ENCODE peak calls at places on chromosomes 6 and 20, in five cellular contexts. C is A549, L is IMR-90, R is H1, S is K562. P is an unnamed sample.

GRCh38 chr6:147467463-147467862 is 41.0 kb upstream of the SAMD5 start:
- DNase-seq in C (no peak), L (no peak), R (no peak), S (no peak), P (no peak)

GRCh38 chr6:21664263-21665081 is 70.9 kb downstream of the SOX4 start:
- DNase-seq in C (peak), L (no peak), R (no peak), S (no peak), P (no peak)

GRCh38 chr20:47133809-47134456 is 222.6 kb downstream of the ZMYND8 start:
- DNase-seq in C (peak), L (peak), R (no peak), S (no peak), P (no peak)

GRCh38 chr6:14767176-14767575 is 478.7 kb upstream of the JARID2 start:
- DNase-seq in C (no peak), L (no peak), R (no peak), S (no peak), P (no peak)

GRCh38 chr6:136669299-136669699 is 119.1 kb upstream of the MAP7 start:
- DNase-seq in C (no peak), L (peak), R (no peak), S (no peak), P (peak)

GRCh38 chr20:47295921-47296426 is 60.5 kb downstream of the ZMYND8 start:
- DNase-seq in C (no peak), L (no peak), R (no peak), S (no peak), P (no peak)

GRCh38 chr20:34621383-34622367 is 55.2 kb downstream of the PIGU start:
- DNase-seq in C (peak), L (peak), R (no peak), S (no peak), P (peak)

GRCh38 chr20:48034754-48035153 is 249.5 kb upstream of the SULF2 start:
- DNase-seq in C (no peak), L (no peak), R (no peak), S (no peak), P (no peak)

GRCh38 chr6:121600389-121601233 is 165.2 kb downstream of the GJA1 start:
- DNase-seq in C (no peak), L (peak), R (no peak), S (no peak), P (no peak)

GRCh38 chr6:160132776-160133338 is 11.2 kb downstream of the SLC22A1 start:
- DNase-seq in C (no peak), L (peak), R (no peak), S (no peak), P (no peak)

GRCh38 chr20:57498425-57499400 is 26.2 kb downstream of the CTCFL start:
- DNase-seq in C (no peak), L (peak), R (no peak), S (no peak), P (no peak)

GRCh38 chr20:16926626-16927025 is 178.5 kb downstream of the OTOR start:
- DNase-seq in C (no peak), L (no peak), R (no peak), S (no peak), P (no peak)

GRCh38 chr6:74434165-74434564 is 738.2 kb downstream of the CD109 start:
- DNase-seq in C (no peak), L (no peak), R (no peak), S (no peak), P (no peak)

GRCh38 chr6:31559958-31560696 is 12.0 kb upstream of the LTA start:
- DNase-seq in C (no peak), L (peak), R (no peak), S (peak), P (no peak)

GRCh38 chr6:51314965-51315364 is 496.3 kb downstream of the TFAP2B start:
- DNase-seq in C (no peak), L (no peak), R (no peak), S (no peak), P (no peak)

GRCh38 chr20:49505518-49505917 is 23.1 kb upstream of the KCNB1 start:
- DNase-seq in C (no peak), L (peak), R (no peak), S (no peak), P (no peak)

GRCh38 chr6:147633191-147633590 is 124.7 kb downstream of the SAMD5 start:
- DNase-seq in C (no peak), L (no peak), R (no peak), S (no peak), P (no peak)

DNA sequence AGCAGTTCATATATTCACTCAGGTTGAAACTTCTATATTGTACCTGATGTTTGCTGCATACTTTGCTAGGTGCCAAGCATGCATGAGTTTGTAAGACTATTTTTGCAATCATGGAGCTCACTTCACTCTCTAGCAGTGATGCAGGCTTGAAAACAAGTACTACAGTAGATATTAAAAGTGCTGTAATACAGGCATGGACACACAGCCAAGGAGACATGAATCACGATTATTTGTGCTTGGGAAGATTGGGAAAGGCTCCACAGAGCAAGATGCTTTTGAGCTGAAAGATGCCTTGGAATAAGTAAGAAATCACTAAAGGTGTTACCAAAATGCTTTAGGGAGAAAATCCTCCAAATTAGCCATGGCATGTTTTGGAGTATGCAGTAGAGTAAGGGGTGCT is 427.4 kb downstream of the UTRN start:
- DNase-seq in C (no peak), L (peak), R (no peak), S (no peak), P (no peak)
- TF ChIP-seq MAFK in C (no peak), L (no peak), R (no peak), S (no peak), P (no peak)

GRCh38 chr20:53825282-53825681 is 231.6 kb upstream of the ZNF217 start:
- DNase-seq in C (no peak), L (no peak), R (no peak), S (no peak), P (no peak)

GRCh38 chr20:53827292-53827995 is 233.8 kb upstream of the ZNF217 start:
- DNase-seq in C (no peak), L (no peak), R (no peak), S (no peak), P (no peak)

GRCh38 chr20:53826090-53826489 is 232.5 kb upstream of the ZNF217 start:
- DNase-seq in C (no peak), L (no peak), R (no peak), S (no peak), P (no peak)

GRCh38 chr20:53827996-53828672 is 234.5 kb upstream of the ZNF217 start:
- DNase-seq in C (no peak), L (peak), R (no peak), S (no peak), P (no peak)

GRCh38 chr20:53826597-53827291 is 233.1 kb upstream of the ZNF217 start:
- DNase-seq in C (peak), L (peak), R (no peak), S (no peak), P (no peak)
- TF ChIP-seq MAFK in C (no peak), L (no peak), R (no peak), S (no peak), P (no peak)

DNA sequence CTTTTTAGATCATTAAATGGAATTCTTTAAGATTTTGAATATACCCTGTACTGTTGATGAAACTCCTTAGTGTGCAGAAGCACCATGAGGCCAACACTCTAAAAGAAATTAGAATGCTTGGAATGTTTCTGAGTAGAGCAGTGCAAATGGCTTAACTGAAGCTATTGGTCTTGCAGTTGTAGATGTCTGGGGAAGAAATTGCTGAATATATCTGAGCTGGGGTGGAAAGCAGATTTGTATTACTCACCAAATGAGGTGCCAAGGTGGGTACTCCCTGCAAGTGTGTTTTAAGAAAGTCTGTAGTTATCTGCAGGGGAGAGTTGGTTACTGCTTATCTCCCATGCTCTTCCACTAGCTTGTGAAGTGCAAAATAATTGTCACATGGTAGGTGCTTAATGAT is 119.0 kb downstream of the ADGRG6 start:
- DNase-seq in C (no peak), L (no peak), R (no peak), S (no peak), P (no peak)
- TF ChIP-seq MAFK in C (no peak), L (no peak), R (no peak), S (no peak), P (no peak)

DNA sequence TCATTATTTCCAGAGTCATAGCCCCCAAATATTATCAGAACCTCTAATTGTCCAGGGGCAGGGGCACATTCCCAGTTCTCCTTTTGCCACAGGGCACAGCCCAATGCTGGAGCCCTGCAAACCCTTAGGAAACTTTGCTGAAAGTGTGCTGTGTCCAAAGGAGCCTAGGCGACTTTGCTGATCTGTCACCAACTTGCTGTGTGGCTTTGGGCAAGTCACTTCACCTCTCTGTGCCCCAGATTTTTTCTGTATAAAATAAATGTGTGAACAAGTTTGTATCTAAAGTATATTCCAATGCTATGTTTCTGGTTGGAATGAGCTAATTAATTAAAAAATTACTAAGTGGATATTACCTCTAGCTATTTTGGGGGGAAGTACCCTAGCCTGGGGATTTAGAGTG is 25.4 kb upstream of the BCAS1 start:
- DNase-seq in C (no peak), L (no peak), R (no peak), S (no peak), P (no peak)
- TF ChIP-seq MAFK in C (no peak), L (no peak), R (no peak), S (no peak), P (no peak)

GRCh38 chr20:50513169-50514034 is 3.2 kb downstream of the PTPN1 start:
- DNase-seq in C (no peak), L (peak), R (no peak), S (no peak), P (no peak)

GRCh38 chr20:50508171-50508761 is 1.9 kb upstream of the PTPN1 start:
- DNase-seq in C (no peak), L (no peak), R (no peak), S (no peak), P (peak)

GRCh38 chr20:50509923-50510705 is at the start of gene PTPN1:
- DNase-seq in C (peak), L (peak), R (peak), S (peak), P (peak)

GRCh38 chr20:50512323-50512722 is 2.1 kb downstream of the PTPN1 start:
- DNase-seq in C (no peak), L (no peak), R (no peak), S (no peak), P (no peak)

GRCh38 chr20:50510706-50511401 is 671 bp downstream of the PTPN1 start:
- DNase-seq in C (no peak), L (no peak), R (no peak), S (no peak), P (peak)
- TF ChIP-seq MAFK in C (no peak), L (no peak), R (no peak), S (no peak), P (no peak)

DNA sequence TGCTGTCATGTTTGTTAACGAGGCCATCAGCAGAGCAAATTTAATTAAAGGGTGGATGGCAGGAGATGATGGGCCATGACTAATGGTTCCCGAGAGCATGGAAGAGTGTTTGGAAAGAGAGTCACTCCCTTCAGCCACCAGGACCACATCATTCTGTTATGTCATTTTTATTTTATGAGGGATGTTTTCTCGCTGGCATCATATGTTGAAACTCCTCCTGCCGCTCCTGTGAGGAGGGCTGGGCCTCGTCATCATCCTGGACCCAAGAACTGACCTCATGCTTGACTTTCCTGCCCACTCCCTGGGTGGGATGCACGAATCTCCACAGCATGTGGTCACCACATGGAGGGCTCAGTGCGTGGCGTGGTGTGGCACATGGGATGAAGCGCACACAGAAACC is 86.4 kb upstream of the FRMD1 start:
- DNase-seq in C (no peak), L (no peak), R (no peak), S (no peak), P (no peak)
- TF ChIP-seq MAFK in C (no peak), L (no peak), R (no peak), S (no peak), P (no peak)

GRCh38 chr6:6968731-6969552 is 138.8 kb upstream of the RREB1 start:
- DNase-seq in C (no peak), L (no peak), R (no peak), S (peak), P (no peak)

GRCh38 chr6:6971369-6971768 is 136.4 kb upstream of the RREB1 start:
- DNase-seq in C (no peak), L (no peak), R (no peak), S (no peak), P (no peak)

GRCh38 chr6:6968357-6968730 is 139.4 kb upstream of the RREB1 start:
- DNase-seq in C (no peak), L (no peak), R (no peak), S (no peak), P (no peak)

GRCh38 chr6:6970851-6971250 is 136.9 kb upstream of the RREB1 start:
- DNase-seq in C (no peak), L (no peak), R (no peak), S (no peak), P (no peak)

GRCh38 chr6:6969761-6970223 is 138.0 kb upstream of the RREB1 start:
- DNase-seq in C (no peak), L (no peak), R (no peak), S (peak), P (peak)
- TF ChIP-seq MAFK in C (no peak), L (no peak), R (no peak), S (peak), P (no peak)

GRCh38 chr20:62761759-62762131 is 34.5 kb upstream of the MRGBP start:
- DNase-seq in C (no peak), L (no peak), R (no peak), S (no peak), P (no peak)
- TF ChIP-seq MAFK in C (no peak), L (no peak), R (no peak), S (no peak), P (no peak)

P was measured in HepG2.